ENCODE peak calls at places on chromosomes 4 and X, in four cellular contexts. Y is mesenchymal stem cell, D is mesendoderm, Z is IMR-90. S is an unnamed sample.

GRCh38 chr4:35943606-35944005 is 300.7 kb downstream of the ARAP2 start:
- DNase-seq in Y (no peak), D (no peak), Z (no peak), S (no peak)

GRCh38 chrX:106931831-106932491 is 11.8 kb downstream of the CLDN2 start:
- DNase-seq in Y (peak; percentile 58), D (no peak), Z (peak; percentile 33), S (no peak)

GRCh38 chr4:19375931-19376330 is 875.8 kb upstream of the SLIT2 start:
- DNase-seq in Y (no peak), D (no peak), Z (peak; percentile 45), S (no peak)

GRCh38 chr4:120718979-120719566 is 203.5 kb downstream of the PRDM5 start:
- DNase-seq in Y (peak; percentile 51), D (peak; percentile 69), Z (peak; percentile 49), S (no peak)

GRCh38 chrX:41779058-41779564 is 55.1 kb downstream of the GPR82 start:
- DNase-seq in Y (peak; percentile 41), D (no peak), Z (peak; percentile 85), S (no peak)

GRCh38 chr4:13561673-13562072 is 17.4 kb upstream of the NKX3-2 start:
- DNase-seq in Y (no peak), D (no peak), Z (no peak), S (no peak)

GRCh38 chrX:134737721-134738369 is 79.6 kb upstream of the PLAC1 start:
- DNase-seq in Y (peak; percentile 55), D (no peak), Z (no peak), S (no peak)

GRCh38 chr4:4758708-4759107 is 100.8 kb upstream of the MSX1 start:
- DNase-seq in Y (no peak), D (no peak), Z (no peak), S (no peak)

GRCh38 chrX:2500091-2500680 is 590 bp downstream of the DHRSX start:
- DNase-seq in Y (peak; percentile 78), D (peak; percentile 70), Z (peak; percentile 65), S (no peak)

GRCh38 chr4:167014944-167015343 is 219.3 kb downstream of the SPOCK3 start:
- DNase-seq in Y (no peak), D (no peak), Z (no peak), S (no peak)

GRCh38 chr4:54230479-54231418 is 1.7 kb downstream of the PDGFRA start:
- DNase-seq in Y (peak; percentile 47), D (peak; percentile 47), Z (no peak), S (peak; percentile 31)

GRCh38 chrX:46757593-46757992 is 1.3 kb downstream of the SLC9A7 start:
- DNase-seq in Y (no peak), D (no peak), Z (peak; percentile 33), S (no peak)

GRCh38 chrX:7252013-7252610 is 104.2 kb upstream of the PUDP start:
- DNase-seq in Y (no peak), D (no peak), Z (no peak), S (no peak)

GRCh38 chr4:152512483-152512882 is 23.4 kb downstream of the FBXW7 start:
- DNase-seq in Y (no peak), D (no peak), Z (no peak), S (no peak)

GRCh38 chr4:122360754-122361153 is 18.1 kb upstream of the ADAD1 start:
- DNase-seq in Y (no peak), D (no peak), Z (no peak), S (no peak)

GRCh38 chrX:130426531-130426930 is 24.7 kb downstream of the RBMX2 start:
- DNase-seq in Y (no peak), D (no peak), Z (no peak), S (no peak)

GRCh38 chr4:163527172-163527571 is 32.7 kb downstream of the TMA16 start:
- DNase-seq in Y (no peak), D (no peak), Z (no peak), S (no peak)

GRCh38 chrX:73768886-73769285 is 205.9 kb downstream of the CHIC1 start:
- DNase-seq in Y (no peak), D (no peak), Z (no peak), S (no peak)

GRCh38 chr4:81756042-81756441 is 284.3 kb upstream of the RASGEF1B start:
- DNase-seq in Y (no peak), D (no peak), Z (no peak), S (no peak)

GRCh38 chr4:140568507-140569306 is at the start of gene UCP1:
- DNase-seq in Y (peak; percentile 26), D (peak; percentile 61), Z (no peak), S (peak; percentile 54)

GRCh38 chrX:43756076-43756475 is 100.0 kb downstream of the MAOA start:
- DNase-seq in Y (no peak), D (no peak), Z (no peak), S (no peak)

GRCh38 chrX:43753637-43754036 is 97.5 kb downstream of the MAOA start:
- DNase-seq in Y (no peak), D (no peak), Z (no peak), S (no peak)

DNA sequence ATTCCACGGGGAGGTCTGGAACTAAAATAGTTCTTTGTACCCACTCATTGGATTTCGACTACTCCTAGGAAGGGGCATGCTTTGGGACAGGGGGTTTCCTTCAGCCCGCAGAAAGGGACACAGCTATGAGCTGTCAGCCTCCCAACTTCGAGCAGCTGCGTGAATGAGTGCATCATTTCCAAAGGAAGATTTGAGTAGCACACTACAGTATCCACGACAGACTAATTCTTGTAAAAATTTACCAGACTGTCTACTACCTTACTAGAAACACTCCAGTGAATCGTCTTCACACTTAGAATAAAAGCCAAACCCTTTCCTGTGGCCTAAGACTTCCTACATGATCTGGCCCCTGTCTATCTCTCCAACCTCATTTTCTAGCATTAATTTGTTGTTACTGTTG is 101.9 kb downstream of the MAOA start:
- DNase-seq in Y (no peak), D (no peak), Z (no peak), S (no peak)
- H2BK5ac ChIP-seq in Y (no peak overlapping the region), D (no peak overlapping the region), Z (no peak overlapping the region), S (no peak overlapping the region)

GRCh38 chr4:40626183-40626990 is 3.3 kb downstream of the RBM47 start:
- DNase-seq in Y (peak; percentile 32), D (peak; percentile 47), Z (peak; percentile 29), S (no peak)

GRCh38 chr4:40629401-40630334 is at the start of gene RBM47:
- DNase-seq in Y (peak; percentile 73), D (peak; percentile 92), Z (peak; percentile 40), S (peak; percentile 54)

GRCh38 chr4:40628888-40629287 is 776 bp downstream of the RBM47 start:
- DNase-seq in Y (no peak), D (peak; percentile 36), Z (no peak), S (no peak)

GRCh38 chr4:40627540-40627939 is 2.1 kb downstream of the RBM47 start:
- DNase-seq in Y (no peak), D (no peak), Z (no peak), S (no peak)

DNA sequence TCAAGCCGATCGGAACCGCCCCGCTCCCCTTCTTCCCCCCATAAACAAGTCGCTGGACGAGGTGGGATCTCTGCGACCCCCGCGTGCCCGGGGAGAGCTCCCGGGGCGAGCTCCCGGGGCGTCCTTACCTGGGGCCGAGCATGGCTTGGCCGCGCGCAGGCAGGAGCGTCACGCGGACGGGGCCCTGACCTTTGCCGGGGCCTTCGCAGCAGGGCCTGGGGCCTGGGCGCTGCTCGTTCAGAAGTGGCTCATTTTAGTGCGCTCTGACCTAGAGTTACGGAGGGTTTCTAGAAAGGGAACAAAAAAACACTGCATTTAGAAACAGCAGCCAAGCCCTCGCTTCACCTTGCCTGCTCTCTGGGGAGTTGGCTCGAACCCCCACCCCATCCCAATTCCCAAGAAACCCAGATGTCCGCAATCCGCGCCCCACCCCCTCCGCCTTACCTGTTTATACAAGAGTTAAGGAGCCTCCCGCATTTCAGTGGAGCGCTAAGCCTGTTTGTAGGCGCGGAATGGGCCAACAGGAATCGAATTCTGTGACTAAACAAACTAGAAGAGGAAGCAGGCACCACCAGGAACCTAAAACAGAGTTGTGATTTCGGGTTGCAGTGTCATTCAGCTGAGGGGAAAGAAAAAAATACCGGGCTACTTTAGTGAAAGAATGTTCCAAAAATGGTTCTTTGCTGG is 814 bp upstream of the RBM47 start:
- DNase-seq in Y (no peak), D (peak; percentile 86), Z (no peak), S (no peak)
- H2BK15ac ChIP-seq in Y (peak overlapping the region; percentile 67), D (peak overlapping the region; percentile 37), Z (no peak overlapping the region), S (peak overlapping the region; percentile 93)

GRCh38 chr4:67468801-67469200 is 76.5 kb downstream of the CENPC start:
- DNase-seq in Y (no peak), D (no peak), Z (no peak), S (no peak)

GRCh38 chr4:67460574-67460973 is 84.7 kb downstream of the CENPC start:
- DNase-seq in Y (no peak), D (no peak), Z (no peak), S (no peak)

GRCh38 chr4:67465763-67466052 is 79.6 kb downstream of the CENPC start:
- DNase-seq in Y (no peak), D (no peak), Z (no peak), S (no peak)

DNA sequence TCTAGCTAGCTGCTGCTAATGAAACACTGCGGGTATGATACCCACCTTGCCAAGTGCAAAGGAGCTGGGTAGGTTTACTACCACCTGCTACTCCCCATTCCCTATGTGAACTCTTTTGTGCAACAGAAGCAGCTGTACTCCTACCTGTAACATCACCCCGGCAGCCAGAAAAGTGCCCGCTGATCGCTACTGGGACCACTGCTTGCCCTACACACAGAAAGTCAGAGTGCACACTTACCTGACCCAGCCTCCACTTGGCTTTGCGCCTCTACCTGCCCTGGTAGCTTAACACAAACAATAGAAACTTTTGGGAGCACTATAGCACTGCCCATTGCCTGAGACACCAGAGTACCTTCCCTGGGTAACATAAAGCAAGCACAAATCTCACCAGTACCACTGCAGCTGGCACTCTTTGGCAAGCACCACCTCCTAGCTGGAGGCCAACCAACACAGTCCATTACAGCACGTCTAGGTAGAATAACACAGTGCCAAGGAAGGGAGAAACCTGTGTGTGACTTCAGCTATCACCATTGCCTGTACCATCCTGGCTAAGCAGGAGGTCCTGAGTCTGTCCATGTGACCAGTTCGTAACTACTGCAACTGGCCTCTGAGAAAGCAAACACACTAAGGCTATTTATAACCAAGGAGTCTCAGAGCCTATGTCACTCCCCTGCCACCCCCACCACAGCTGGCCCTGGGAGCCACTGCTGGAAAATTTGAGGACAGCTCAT is 80.1 kb downstream of the CENPC start:
- DNase-seq in Y (peak; percentile 62), D (no peak), Z (peak; percentile 55), S (no peak)
- H3K23ac ChIP-seq in Y (no peak overlapping the region), D (no peak overlapping the region), Z (no peak overlapping the region), S (no peak overlapping the region)

DNA sequence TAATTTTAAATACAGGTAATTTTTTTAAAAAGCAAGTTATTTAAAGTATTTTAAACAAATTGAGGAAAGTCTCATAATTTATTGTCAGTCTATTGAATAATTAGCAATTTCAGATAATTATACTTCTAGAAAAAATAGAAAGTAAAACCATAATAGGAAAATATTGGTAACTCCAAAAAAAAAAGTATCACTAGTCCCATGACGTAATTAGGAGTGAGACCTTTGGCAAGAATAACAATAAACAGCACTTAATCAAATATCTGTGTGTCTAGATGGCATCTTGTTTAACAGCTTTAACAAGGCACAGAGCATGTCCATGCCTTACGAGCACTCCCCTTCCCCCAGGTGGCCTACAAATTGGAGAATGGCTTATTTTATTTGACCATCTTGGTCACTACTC is 1683.6 kb upstream of the AGA start:
- DNase-seq in Y (no peak), D (no peak), Z (no peak), S (no peak)
- H2BK5ac ChIP-seq in Y (no peak overlapping the region), D (no peak overlapping the region), Z (no peak overlapping the region), S (no peak overlapping the region)

GRCh38 chr4:1895489-1895888 is 24.3 kb downstream of the NSD2 start:
- DNase-seq in Y (no peak), D (no peak), Z (no peak), S (no peak)

GRCh38 chr4:1895971-1896657 is 24.9 kb downstream of the NSD2 start:
- DNase-seq in Y (no peak), D (no peak), Z (no peak), S (no peak)

GRCh38 chr4:1887065-1887464 is 15.9 kb downstream of the NSD2 start:
- DNase-seq in Y (no peak), D (no peak), Z (no peak), S (no peak)

GRCh38 chr4:1885414-1885813 is 14.2 kb downstream of the NSD2 start:
- DNase-seq in Y (no peak), D (no peak), Z (no peak), S (no peak)

GRCh38 chr4:1890979-1891378 is 19.8 kb downstream of the NSD2 start:
- DNase-seq in Y (no peak), D (no peak), Z (no peak), S (no peak)
- H2BK15ac ChIP-seq in Y (no peak overlapping the region), D (no peak overlapping the region), Z (no peak overlapping the region), S (no peak overlapping the region)

S was measured in neuronal stem cell.